ENCODE peak calls at places on chromosomes 1 and 21, in four cellular contexts. A, Y, V and S are unnamed samples.

GRCh38 chr1:12019858-12020509 is 686 bp downstream of the MIIP start:
- DNase-seq in V (peak; percentile 22), Y (peak; percentile 33), A (peak; percentile 11), S (peak; percentile 34)

GRCh38 chr1:119964673-119965363 is 68.5 kb upstream of the ADAM30 start:
- DNase-seq in A (peak; percentile 90), Y (peak; percentile 80), V (no peak), S (peak; percentile 80)

GRCh38 chr1:33943978-33944377 is 80.1 kb downstream of the HMGB4 start:
- DNase-seq in A (peak; percentile 95), V (no peak), Y (peak; percentile 78), S (peak; percentile 78)

GRCh38 chr1:156851779-156852413 is 7.0 kb downstream of the INSRR start:
- DNase-seq in A (no peak), Y (no peak), V (no peak), S (no peak)

GRCh38 chr1:45205000-45205909 is 1.1 kb downstream of the ZSWIM5 start:
- DNase-seq in Y (no peak), V (peak; percentile 14), A (peak; percentile 51), S (peak; percentile 62)

GRCh38 chr21:27076035-27076434 is 109.1 kb upstream of the ADAMTS5 start:
- DNase-seq in V (no peak), A (no peak), Y (no peak), S (peak; percentile 33)

GRCh38 chr1:8903410-8903809 is 24.9 kb upstream of the ENO1 start:
- DNase-seq in A (peak; percentile 44), V (no peak), Y (peak; percentile 50), S (peak; percentile 59)

GRCh38 chr1:181077576-181078242 is 10.8 kb upstream of the IER5 start:
- DNase-seq in Y (peak; percentile 23), V (no peak), A (peak; percentile 78), S (peak; percentile 63)

GRCh38 chr1:47963568-47963973 is 33.6 kb downstream of the TRABD2B start:
- DNase-seq in Y (no peak), V (no peak), A (no peak), S (peak; percentile 67)

GRCh38 chr1:161743231-161743630 is 6.4 kb upstream of the DUSP12 start:
- DNase-seq in Y (no peak), V (no peak), A (no peak), S (no peak)

GRCh38 chr1:157562515-157562914 is 10.2 kb upstream of the FCRL5 start:
- DNase-seq in Y (no peak), A (no peak), V (peak; percentile 59), S (no peak)

GRCh38 chr21:43893536-43894205 is 28.6 kb downstream of the AGPAT3 start:
- DNase-seq in V (peak; percentile 82), Y (peak; percentile 59), A (peak; percentile 27), S (no peak)

GRCh38 chr1:45563843-45564242 is 13.2 kb downstream of the AKR1A1 start:
- DNase-seq in A (no peak), Y (no peak), V (no peak), S (no peak)

GRCh38 chr1:151419819-151420218 is 20.4 kb downstream of the PSMB4 start:
- DNase-seq in A (no peak), V (no peak), Y (no peak), S (no peak)

GRCh38 chr1:85692730-85693314 is 15.4 kb downstream of the ZNHIT6 start:
- DNase-seq in A (peak; percentile 56), Y (peak; percentile 77), V (no peak), S (peak; percentile 85)

GRCh38 chr1:9730096-9730901 is 78.8 kb downstream of the PIK3CD start:
- DNase-seq in V (peak; percentile 12), A (no peak), Y (no peak), S (no peak)

GRCh38 chr1:223256034-223256433 is 107.9 kb downstream of the SUSD4 start:
- DNase-seq in V (no peak), Y (no peak), A (no peak), S (no peak)

GRCh38 chr21:37006521-37007291 is at the start of gene RIPPLY3:
- DNase-seq in V (no peak), Y (no peak), A (peak; percentile 28), S (peak; percentile 34)

GRCh38 chr1:204565617-204566582 is 49.7 kb downstream of the MDM4 start:
- DNase-seq in V (peak; percentile 88), A (peak; percentile 66), Y (peak; percentile 77), S (peak; percentile 83)
- H3K4me3 ChIP-seq in V (no peak overlapping the region), A (no peak overlapping the region), Y (no peak overlapping the region), S (no peak overlapping the region)

GRCh38 chr1:96727860-96728259 is 6.3 kb downstream of the PTBP2 start:
- DNase-seq in V (no peak), A (no peak), Y (no peak), S (no peak)
- H3K4me3 ChIP-seq in V (no peak overlapping the region), A (no peak overlapping the region), Y (no peak overlapping the region), S (no peak overlapping the region)

DNA sequence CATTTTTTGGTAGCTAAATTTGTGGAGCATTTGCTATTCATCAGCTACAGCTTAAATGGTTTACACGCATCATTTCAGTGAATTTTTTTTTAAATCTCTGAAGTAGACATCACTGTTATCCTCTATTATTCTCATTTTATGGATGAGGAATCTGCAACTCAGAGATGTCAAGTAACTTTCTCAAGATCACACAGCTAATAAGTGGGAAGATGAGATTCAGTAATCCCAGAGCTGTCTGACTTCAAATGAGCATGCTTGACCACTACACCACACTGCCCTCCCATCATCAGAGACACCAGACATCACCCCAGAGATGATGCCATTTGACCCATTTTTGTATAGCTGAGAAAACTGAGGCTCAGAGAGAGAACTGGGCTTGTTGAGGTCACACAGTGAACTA is 116.4 kb downstream of the RRAGC start:
- DNase-seq in A (no peak), V (no peak), Y (no peak), S (no peak)
- H3K4me3 ChIP-seq in A (no peak overlapping the region), V (no peak overlapping the region), Y (no peak overlapping the region), S (no peak overlapping the region)

DNA sequence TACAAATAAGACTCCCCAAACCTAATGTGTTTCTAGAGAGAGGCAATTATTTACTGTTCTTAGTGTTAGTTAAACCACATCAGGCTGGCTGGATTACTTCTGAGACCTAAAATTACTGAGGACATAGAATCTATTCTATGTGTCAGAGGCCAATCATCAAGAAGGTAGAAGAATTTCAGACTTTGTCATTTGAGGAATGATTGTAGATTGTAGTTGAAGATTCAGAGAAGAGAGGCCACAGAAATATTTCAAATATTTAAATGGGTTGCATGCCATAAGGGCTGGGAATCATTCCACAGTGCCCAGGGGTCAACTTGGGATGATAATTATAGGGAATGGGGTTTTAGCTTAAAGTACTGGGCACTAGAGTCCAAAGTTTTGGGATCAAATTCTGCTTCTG is 69.5 kb upstream of the SPAG17 start:
- DNase-seq in Y (no peak), V (no peak), A (no peak), S (no peak)
- H3K4me3 ChIP-seq in Y (no peak overlapping the region), V (no peak overlapping the region), A (no peak overlapping the region), S (no peak overlapping the region)

GRCh38 chr21:41170442-41170841 is 2.5 kb downstream of the BACE2 start:
- DNase-seq in A (peak; percentile 40), V (peak; percentile 41), Y (peak; percentile 46), S (peak; percentile 35)
- H3K4me3 ChIP-seq in A (no peak overlapping the region), V (no peak overlapping the region), Y (no peak overlapping the region), S (no peak overlapping the region)

DNA sequence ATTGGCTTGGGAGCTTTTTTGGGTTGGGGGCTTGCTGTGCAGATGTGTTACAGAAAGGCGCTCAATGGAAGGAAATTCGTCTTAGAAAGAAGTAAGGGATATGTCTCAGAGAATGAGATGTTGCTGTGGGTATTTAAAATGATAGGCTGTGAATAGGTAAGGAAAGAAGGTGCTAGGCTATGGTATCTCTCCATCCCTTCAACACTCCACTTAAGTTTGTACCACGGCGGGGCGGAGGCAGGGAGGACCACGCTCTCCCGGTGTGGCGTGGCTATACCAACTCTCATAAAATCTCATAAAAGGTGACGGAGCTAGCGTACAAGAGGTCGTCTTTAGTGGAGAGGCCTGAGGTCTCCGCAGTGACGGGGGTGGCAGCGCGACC is 305 bp upstream of the RPS6KC1 start:
- DNase-seq in A (no peak), V (no peak), Y (no peak), S (no peak)
- H3K4me3 ChIP-seq in A (peak overlapping the region; percentile 96), V (peak overlapping the region; percentile 95), Y (peak overlapping the region; percentile 98), S (peak overlapping the region; percentile 94)

DNA sequence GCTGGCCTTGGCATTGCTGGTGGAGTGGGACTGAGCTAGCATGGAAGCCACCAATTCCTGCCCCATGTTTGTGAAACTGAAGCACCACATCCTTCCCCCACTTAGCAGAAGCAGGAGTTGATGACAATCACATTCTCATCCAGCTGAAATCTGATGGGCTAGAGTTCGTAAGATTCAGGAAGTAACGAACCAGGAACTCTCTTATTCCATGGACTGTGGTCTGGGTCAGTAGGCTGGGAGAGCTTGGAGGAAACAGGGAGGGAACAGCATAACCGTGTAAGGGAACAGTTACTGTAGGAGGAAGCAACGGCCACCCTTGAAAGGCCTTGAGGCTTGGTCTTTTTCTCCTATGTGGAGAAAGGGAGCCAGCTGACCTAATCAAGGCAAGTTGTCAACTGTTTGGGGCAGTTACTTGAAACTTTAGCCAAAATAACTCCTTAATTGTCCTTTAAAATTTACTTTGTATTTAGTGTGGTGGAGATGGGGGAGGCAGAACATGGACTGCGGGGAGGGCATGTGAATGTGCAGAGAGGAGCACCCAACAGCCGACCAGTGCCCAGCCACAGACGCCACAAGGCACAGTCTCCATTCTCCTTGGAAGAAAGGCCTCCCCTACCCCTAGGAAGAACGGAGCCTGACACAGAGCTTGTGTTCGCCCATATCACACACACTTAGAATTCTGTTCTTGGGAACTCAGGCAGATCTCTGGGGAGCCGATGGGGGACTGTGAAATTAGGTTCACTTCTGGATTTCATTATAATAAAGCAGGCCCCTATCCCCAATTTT is 2.0 kb upstream of the COQ8A start:
- DNase-seq in Y (no peak), A (no peak), V (no peak), S (no peak)
- H3K4me3 ChIP-seq in Y (no peak overlapping the region), A (no peak overlapping the region), V (no peak overlapping the region), S (no peak overlapping the region)

GRCh38 chr1:70205437-70206118 is at the start of gene LRRC40:
- DNase-seq in V (peak; percentile 96), Y (peak; percentile 94), A (peak; percentile 96), S (peak; percentile 96)

GRCh38 chr1:70204578-70204977 is 801 bp downstream of the LRRC40 start:
- DNase-seq in Y (peak; percentile 23), A (peak; percentile 19), V (no peak), S (peak; percentile 15)

GRCh38 chr1:70205076-70205436 is 323 bp downstream of the LRRC40 start:
- DNase-seq in V (no peak), Y (no peak), A (no peak), S (no peak)

GRCh38 chr1:70208292-70208691 is 2.9 kb upstream of the LRRC40 start:
- DNase-seq in Y (no peak), V (no peak), A (no peak), S (no peak)

GRCh38 chr1:70207492-70207891 is 2.1 kb upstream of the LRRC40 start:
- DNase-seq in V (no peak), A (no peak), Y (no peak), S (no peak)
- H3K4me3 ChIP-seq in V (no peak overlapping the region), A (no peak overlapping the region), Y (no peak overlapping the region), S (no peak overlapping the region)